ENCODE peak calls at places on chromosomes 16 and 17, in ten cellular contexts. One of them, this sample, is unnamed.

GRCh38 chr16:67673712-67674580 is 7.3 kb downstream of the C16orf86 start:
- DNase-seq in T-helper 2 cell: no peak
- DNase-seq in kidney tubule cell: peak; percentile 60
- DNase-seq in OCI-LY7: no peak
- DNase-seq in hypothalamus: no peak
- DNase-seq in HFFc6: no peak
- DNase-seq in NCI-H524 treated with DMSO at 0.1 percent for 48 hours: no peak
- DNase-seq in stimulated activated CD8-positive, alpha-beta memory T cell treated with anti-CD3 and anti-CD28 coated beads, Interleukin-15, amount 100 ng/mL, for 1 hour: no peak
- DNase-seq in A549: no peak
- DNase-seq in stromal cell of bone marrow: no peak
- DNase-seq in this sample: no peak

GRCh38 chr17:35245196-35245486 is 2.3 kb downstream of the SLFN5 start:
- DNase-seq in T-helper 2 cell: no peak
- DNase-seq in kidney tubule cell: peak; percentile 89
- DNase-seq in OCI-LY7: no peak
- DNase-seq in hypothalamus: no peak
- DNase-seq in HFFc6: peak; percentile 92
- DNase-seq in NCI-H524 treated with DMSO at 0.1 percent for 48 hours: no peak
- DNase-seq in stimulated activated CD8-positive, alpha-beta memory T cell treated with anti-CD3 and anti-CD28 coated beads, Interleukin-15, amount 100 ng/mL, for 1 hour: no peak
- DNase-seq in A549: peak; percentile 75
- DNase-seq in stromal cell of bone marrow: peak; percentile 92
- DNase-seq in this sample: no peak

GRCh38 chr16:48279199-48279598 is 31.9 kb upstream of the ABCC11 start:
- DNase-seq in T-helper 2 cell: no peak
- DNase-seq in kidney tubule cell: no peak
- DNase-seq in OCI-LY7: no peak
- DNase-seq in hypothalamus: no peak
- DNase-seq in HFFc6: no peak
- DNase-seq in NCI-H524 treated with DMSO at 0.1 percent for 48 hours: no peak
- DNase-seq in stimulated activated CD8-positive, alpha-beta memory T cell treated with anti-CD3 and anti-CD28 coated beads, Interleukin-15, amount 100 ng/mL, for 1 hour: no peak
- DNase-seq in A549: no peak
- DNase-seq in stromal cell of bone marrow: no peak
- DNase-seq in this sample: no peak

GRCh38 chr17:29347831-29348281 is 42.3 kb upstream of the TAOK1 start:
- DNase-seq in T-helper 2 cell: no peak
- DNase-seq in kidney tubule cell: peak; percentile 53
- DNase-seq in OCI-LY7: no peak
- DNase-seq in hypothalamus: no peak
- DNase-seq in HFFc6: peak; percentile 62
- DNase-seq in NCI-H524 treated with DMSO at 0.1 percent for 48 hours: no peak
- DNase-seq in stimulated activated CD8-positive, alpha-beta memory T cell treated with anti-CD3 and anti-CD28 coated beads, Interleukin-15, amount 100 ng/mL, for 1 hour: no peak
- DNase-seq in A549: no peak
- DNase-seq in stromal cell of bone marrow: peak; percentile 31
- DNase-seq in this sample: no peak

GRCh38 chr17:68541816-68542215 is 29.6 kb downstream of the PRKAR1A start:
- DNase-seq in T-helper 2 cell: no peak
- DNase-seq in kidney tubule cell: no peak
- DNase-seq in OCI-LY7: no peak
- DNase-seq in hypothalamus: no peak
- DNase-seq in HFFc6: no peak
- DNase-seq in NCI-H524 treated with DMSO at 0.1 percent for 48 hours: no peak
- DNase-seq in stimulated activated CD8-positive, alpha-beta memory T cell treated with anti-CD3 and anti-CD28 coated beads, Interleukin-15, amount 100 ng/mL, for 1 hour: no peak
- DNase-seq in A549: no peak
- DNase-seq in stromal cell of bone marrow: no peak
- DNase-seq in this sample: no peak

GRCh38 chr17:45677770-45678169 is 106.3 kb upstream of the CRHR1 start:
- DNase-seq in T-helper 2 cell: no peak
- DNase-seq in kidney tubule cell: no peak
- DNase-seq in OCI-LY7: no peak
- DNase-seq in hypothalamus: no peak
- DNase-seq in HFFc6: peak; percentile 22
- DNase-seq in NCI-H524 treated with DMSO at 0.1 percent for 48 hours: peak; percentile 62
- DNase-seq in stimulated activated CD8-positive, alpha-beta memory T cell treated with anti-CD3 and anti-CD28 coated beads, Interleukin-15, amount 100 ng/mL, for 1 hour: no peak
- DNase-seq in A549: peak; percentile 29
- DNase-seq in stromal cell of bone marrow: no peak
- DNase-seq in this sample: no peak

GRCh38 chr16:67199011-67199807 is at the start of gene ELMO3:
- DNase-seq in T-helper 2 cell: no peak
- DNase-seq in kidney tubule cell: peak; percentile 69
- DNase-seq in OCI-LY7: no peak
- DNase-seq in hypothalamus: no peak
- DNase-seq in HFFc6: no peak
- DNase-seq in NCI-H524 treated with DMSO at 0.1 percent for 48 hours: no peak
- DNase-seq in stimulated activated CD8-positive, alpha-beta memory T cell treated with anti-CD3 and anti-CD28 coated beads, Interleukin-15, amount 100 ng/mL, for 1 hour: no peak
- DNase-seq in A549: no peak
- DNase-seq in stromal cell of bone marrow: no peak
- DNase-seq in this sample: no peak

GRCh38 chr17:81061027-81061426 is 26.1 kb downstream of the BAIAP2 start:
- DNase-seq in T-helper 2 cell: no peak
- DNase-seq in kidney tubule cell: no peak
- DNase-seq in OCI-LY7: no peak
- DNase-seq in hypothalamus: no peak
- DNase-seq in HFFc6: no peak
- DNase-seq in NCI-H524 treated with DMSO at 0.1 percent for 48 hours: no peak
- DNase-seq in stimulated activated CD8-positive, alpha-beta memory T cell treated with anti-CD3 and anti-CD28 coated beads, Interleukin-15, amount 100 ng/mL, for 1 hour: no peak
- DNase-seq in A549: no peak
- DNase-seq in stromal cell of bone marrow: no peak
- DNase-seq in this sample: no peak

GRCh38 chr16:89907055-89907814 is 11.4 kb upstream of the MC1R start:
- DNase-seq in T-helper 2 cell: no peak
- DNase-seq in kidney tubule cell: no peak
- DNase-seq in OCI-LY7: no peak
- DNase-seq in hypothalamus: no peak
- DNase-seq in HFFc6: no peak
- DNase-seq in NCI-H524 treated with DMSO at 0.1 percent for 48 hours: no peak
- DNase-seq in stimulated activated CD8-positive, alpha-beta memory T cell treated with anti-CD3 and anti-CD28 coated beads, Interleukin-15, amount 100 ng/mL, for 1 hour: no peak
- DNase-seq in A549: no peak
- DNase-seq in stromal cell of bone marrow: no peak
- DNase-seq in this sample: no peak

GRCh38 chr17:80774146-80774545 is 217.5 kb upstream of the CHMP6 start:
- DNase-seq in T-helper 2 cell: no peak
- DNase-seq in kidney tubule cell: no peak
- DNase-seq in OCI-LY7: no peak
- DNase-seq in hypothalamus: no peak
- DNase-seq in HFFc6: no peak
- DNase-seq in NCI-H524 treated with DMSO at 0.1 percent for 48 hours: peak; percentile 99
- DNase-seq in stimulated activated CD8-positive, alpha-beta memory T cell treated with anti-CD3 and anti-CD28 coated beads, Interleukin-15, amount 100 ng/mL, for 1 hour: no peak
- DNase-seq in A549: no peak
- DNase-seq in stromal cell of bone marrow: no peak
- DNase-seq in this sample: peak; percentile 76

GRCh38 chr16:30104492-30104891 is 8.5 kb upstream of the YPEL3 start:
- DNase-seq in T-helper 2 cell: no peak
- DNase-seq in kidney tubule cell: no peak
- DNase-seq in OCI-LY7: no peak
- DNase-seq in hypothalamus: no peak
- DNase-seq in HFFc6: no peak
- DNase-seq in NCI-H524 treated with DMSO at 0.1 percent for 48 hours: no peak
- DNase-seq in stimulated activated CD8-positive, alpha-beta memory T cell treated with anti-CD3 and anti-CD28 coated beads, Interleukin-15, amount 100 ng/mL, for 1 hour: no peak
- DNase-seq in A549: no peak
- DNase-seq in stromal cell of bone marrow: no peak
- DNase-seq in this sample: no peak

GRCh38 chr16:58678716-58679115 is 5.9 kb downstream of the SLC38A7 start:
- DNase-seq in T-helper 2 cell: no peak
- DNase-seq in kidney tubule cell: peak; percentile 51
- DNase-seq in OCI-LY7: peak; percentile 33
- DNase-seq in hypothalamus: peak; percentile 17
- DNase-seq in HFFc6: peak; percentile 71
- DNase-seq in NCI-H524 treated with DMSO at 0.1 percent for 48 hours: no peak
- DNase-seq in stimulated activated CD8-positive, alpha-beta memory T cell treated with anti-CD3 and anti-CD28 coated beads, Interleukin-15, amount 100 ng/mL, for 1 hour: no peak
- DNase-seq in A549: peak; percentile 55
- DNase-seq in stromal cell of bone marrow: no peak
- DNase-seq in this sample: no peak

GRCh38 chr17:7183433-7184090 is 4.4 kb upstream of the ASGR1 start:
- DNase-seq in T-helper 2 cell: no peak
- DNase-seq in kidney tubule cell: peak; percentile 40
- DNase-seq in OCI-LY7: no peak
- DNase-seq in hypothalamus: no peak
- DNase-seq in HFFc6: no peak
- DNase-seq in NCI-H524 treated with DMSO at 0.1 percent for 48 hours: no peak
- DNase-seq in stimulated activated CD8-positive, alpha-beta memory T cell treated with anti-CD3 and anti-CD28 coated beads, Interleukin-15, amount 100 ng/mL, for 1 hour: no peak
- DNase-seq in A549: no peak
- DNase-seq in stromal cell of bone marrow: no peak
- DNase-seq in this sample: no peak

GRCh38 chr16:17246974-17247718 is 223.6 kb downstream of the XYLT1 start:
- DNase-seq in T-helper 2 cell: no peak
- DNase-seq in kidney tubule cell: no peak
- DNase-seq in OCI-LY7: no peak
- DNase-seq in hypothalamus: no peak
- DNase-seq in HFFc6: no peak
- DNase-seq in NCI-H524 treated with DMSO at 0.1 percent for 48 hours: no peak
- DNase-seq in stimulated activated CD8-positive, alpha-beta memory T cell treated with anti-CD3 and anti-CD28 coated beads, Interleukin-15, amount 100 ng/mL, for 1 hour: no peak
- DNase-seq in A549: no peak
- DNase-seq in stromal cell of bone marrow: no peak
- DNase-seq in this sample: no peak

GRCh38 chr17:40598928-40599627 is 33.8 kb upstream of the CCR7 start:
- DNase-seq in T-helper 2 cell: peak; percentile 52
- DNase-seq in kidney tubule cell: no peak
- DNase-seq in OCI-LY7: peak; percentile 76
- DNase-seq in hypothalamus: no peak
- DNase-seq in HFFc6: no peak
- DNase-seq in NCI-H524 treated with DMSO at 0.1 percent for 48 hours: no peak
- DNase-seq in stimulated activated CD8-positive, alpha-beta memory T cell treated with anti-CD3 and anti-CD28 coated beads, Interleukin-15, amount 100 ng/mL, for 1 hour: no peak
- DNase-seq in A549: no peak
- DNase-seq in stromal cell of bone marrow: peak; percentile 86
- DNase-seq in this sample: peak; percentile 44

GRCh38 chr16:27287887-27288286 is 19.3 kb upstream of the NSMCE1 start:
- DNase-seq in T-helper 2 cell: no peak
- DNase-seq in kidney tubule cell: no peak
- DNase-seq in OCI-LY7: no peak
- DNase-seq in hypothalamus: no peak
- DNase-seq in HFFc6: no peak
- DNase-seq in NCI-H524 treated with DMSO at 0.1 percent for 48 hours: no peak
- DNase-seq in stimulated activated CD8-positive, alpha-beta memory T cell treated with anti-CD3 and anti-CD28 coated beads, Interleukin-15, amount 100 ng/mL, for 1 hour: no peak
- DNase-seq in A549: no peak
- DNase-seq in stromal cell of bone marrow: no peak
- DNase-seq in this sample: no peak

GRCh38 chr17:50778988-50779387 is 11.7 kb upstream of the ANKRD40CL start:
- DNase-seq in T-helper 2 cell: no peak
- DNase-seq in kidney tubule cell: no peak
- DNase-seq in OCI-LY7: no peak
- DNase-seq in hypothalamus: no peak
- DNase-seq in HFFc6: no peak
- DNase-seq in NCI-H524 treated with DMSO at 0.1 percent for 48 hours: no peak
- DNase-seq in stimulated activated CD8-positive, alpha-beta memory T cell treated with anti-CD3 and anti-CD28 coated beads, Interleukin-15, amount 100 ng/mL, for 1 hour: no peak
- DNase-seq in A549: no peak
- DNase-seq in stromal cell of bone marrow: no peak
- DNase-seq in this sample: no peak

GRCh38 chr16:11757671-11758545 is 15.3 kb upstream of the TXNDC11 start:
- DNase-seq in T-helper 2 cell: no peak
- DNase-seq in kidney tubule cell: peak; percentile 92
- DNase-seq in OCI-LY7: no peak
- DNase-seq in hypothalamus: no peak
- DNase-seq in HFFc6: peak; percentile 41
- DNase-seq in NCI-H524 treated with DMSO at 0.1 percent for 48 hours: no peak
- DNase-seq in stimulated activated CD8-positive, alpha-beta memory T cell treated with anti-CD3 and anti-CD28 coated beads, Interleukin-15, amount 100 ng/mL, for 1 hour: no peak
- DNase-seq in A549: peak; percentile 66
- DNase-seq in stromal cell of bone marrow: peak; percentile 40
- DNase-seq in this sample: no peak